ENCODE peak calls at places on chromosomes 13 and 19, in six cellular contexts. One of them, this sample, is unnamed.

GRCh38 chr19:45079063-45079910 is at the start of gene GEMIN7:
- DNase-seq in H9: peak
- DNase-seq in CD4-positive, alpha-beta memory T cell: peak
- DNase-seq in psoas muscle: peak
- DNase-seq in cardiac muscle cell: peak
- DNase-seq in coronary artery: no peak
- DNase-seq in this sample: peak

GRCh38 chr19:48842744-48843162 is 6.5 kb upstream of the HSD17B14 start:
- DNase-seq in H9: peak
- DNase-seq in CD4-positive, alpha-beta memory T cell: peak
- DNase-seq in psoas muscle: no peak
- DNase-seq in cardiac muscle cell: peak
- DNase-seq in coronary artery: no peak
- DNase-seq in this sample: no peak

GRCh38 chr13:49351871-49352270 is 92.0 kb downstream of the CAB39L start:
- DNase-seq in H9: no peak
- DNase-seq in CD4-positive, alpha-beta memory T cell: no peak
- DNase-seq in psoas muscle: no peak
- DNase-seq in cardiac muscle cell: no peak
- DNase-seq in coronary artery: no peak
- DNase-seq in this sample: no peak

GRCh38 chr19:7006305-7006704 is 14.9 kb downstream of the MBD3L2B start:
- DNase-seq in H9: no peak
- DNase-seq in CD4-positive, alpha-beta memory T cell: no peak
- DNase-seq in psoas muscle: no peak
- DNase-seq in cardiac muscle cell: no peak
- DNase-seq in coronary artery: no peak
- DNase-seq in this sample: no peak

GRCh38 chr19:51093066-51093465 is 10.4 kb upstream of the KLK14 start:
- DNase-seq in H9: no peak
- DNase-seq in CD4-positive, alpha-beta memory T cell: no peak
- DNase-seq in psoas muscle: no peak
- DNase-seq in cardiac muscle cell: no peak
- DNase-seq in coronary artery: no peak
- DNase-seq in this sample: no peak

GRCh38 chr19:32018014-32018413 is 327.4 kb upstream of the ZNF507 start:
- DNase-seq in H9: no peak
- DNase-seq in CD4-positive, alpha-beta memory T cell: no peak
- DNase-seq in psoas muscle: no peak
- DNase-seq in cardiac muscle cell: peak
- DNase-seq in coronary artery: no peak
- DNase-seq in this sample: no peak

GRCh38 chr19:39139305-39140194 is 14.0 kb downstream of the PAK4 start:
- DNase-seq in H9: peak
- DNase-seq in CD4-positive, alpha-beta memory T cell: no peak
- DNase-seq in psoas muscle: no peak
- DNase-seq in cardiac muscle cell: peak
- DNase-seq in coronary artery: no peak
- DNase-seq in this sample: no peak

GRCh38 chr19:50383307-50383851 is 768 bp upstream of the POLD1 start:
- DNase-seq in H9: peak
- DNase-seq in CD4-positive, alpha-beta memory T cell: no peak
- DNase-seq in psoas muscle: no peak
- DNase-seq in cardiac muscle cell: no peak
- DNase-seq in coronary artery: no peak
- DNase-seq in this sample: no peak

GRCh38 chr19:407501-408440 is 1.2 kb downstream of the C2CD4C start:
- DNase-seq in H9: peak
- DNase-seq in CD4-positive, alpha-beta memory T cell: no peak
- DNase-seq in psoas muscle: peak
- DNase-seq in cardiac muscle cell: no peak
- DNase-seq in coronary artery: no peak
- DNase-seq in this sample: no peak

GRCh38 chr13:86425127-86425526 is 625.9 kb upstream of the SLITRK6 start:
- DNase-seq in H9: no peak
- DNase-seq in CD4-positive, alpha-beta memory T cell: no peak
- DNase-seq in psoas muscle: no peak
- DNase-seq in cardiac muscle cell: no peak
- DNase-seq in coronary artery: no peak
- DNase-seq in this sample: no peak

GRCh38 chr19:17327068-17327653 is 7.5 kb downstream of the ANO8 start:
- DNase-seq in H9: no peak
- DNase-seq in CD4-positive, alpha-beta memory T cell: no peak
- DNase-seq in psoas muscle: no peak
- DNase-seq in cardiac muscle cell: no peak
- DNase-seq in coronary artery: no peak
- DNase-seq in this sample: no peak

GRCh38 chr19:32165750-32166149 is 179.7 kb upstream of the ZNF507 start:
- DNase-seq in H9: no peak
- DNase-seq in CD4-positive, alpha-beta memory T cell: no peak
- DNase-seq in psoas muscle: no peak
- DNase-seq in cardiac muscle cell: no peak
- DNase-seq in coronary artery: no peak
- DNase-seq in this sample: no peak

GRCh38 chr13:74118328-74118727 is 15.9 kb downstream of the KLF12 start:
- DNase-seq in H9: no peak
- DNase-seq in CD4-positive, alpha-beta memory T cell: no peak
- DNase-seq in psoas muscle: no peak
- DNase-seq in cardiac muscle cell: no peak
- DNase-seq in coronary artery: no peak
- DNase-seq in this sample: no peak

GRCh38 chr19:54677217-54677616 is 14.4 kb downstream of the LILRB4 start:
- DNase-seq in H9: no peak
- DNase-seq in CD4-positive, alpha-beta memory T cell: no peak
- DNase-seq in psoas muscle: no peak
- DNase-seq in cardiac muscle cell: no peak
- DNase-seq in coronary artery: no peak
- DNase-seq in this sample: no peak

GRCh38 chr19:35442091-35442490 is 6.0 kb upstream of the FFAR2 start:
- DNase-seq in H9: no peak
- DNase-seq in CD4-positive, alpha-beta memory T cell: no peak
- DNase-seq in psoas muscle: peak
- DNase-seq in cardiac muscle cell: no peak
- DNase-seq in coronary artery: no peak
- DNase-seq in this sample: no peak

GRCh38 chr13:83878691-83879410 is 3.4 kb downstream of the SLITRK1 start:
- DNase-seq in H9: peak
- DNase-seq in CD4-positive, alpha-beta memory T cell: no peak
- DNase-seq in psoas muscle: no peak
- DNase-seq in cardiac muscle cell: no peak
- DNase-seq in coronary artery: no peak
- DNase-seq in this sample: peak

DNA sequence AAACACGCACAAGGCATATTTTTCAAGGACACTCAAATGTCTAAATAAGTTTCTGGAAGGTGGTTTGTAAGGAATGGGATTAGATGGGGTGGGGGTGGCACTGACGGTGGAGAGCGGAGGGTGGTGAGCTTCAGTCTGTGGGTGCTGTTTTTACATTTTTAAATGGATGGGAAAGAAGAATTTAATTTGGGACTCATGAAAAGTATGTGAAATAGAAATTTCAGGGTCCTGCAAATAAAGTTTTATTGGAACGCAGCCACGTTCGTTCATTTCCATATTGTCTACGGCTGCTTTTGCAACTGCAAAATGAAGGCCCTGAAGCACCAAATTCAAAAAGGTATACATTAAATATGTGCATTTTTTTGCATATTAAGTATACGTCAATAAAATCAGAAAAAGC is 9.9 kb downstream of the KANK2 start:
- DNase-seq in H9: no peak
- DNase-seq in CD4-positive, alpha-beta memory T cell: no peak
- DNase-seq in psoas muscle: no peak
- DNase-seq in cardiac muscle cell: no peak
- DNase-seq in coronary artery: no peak
- DNase-seq in this sample: no peak
- H3K27ac ChIP-seq in H9: no peak
- H3K27ac ChIP-seq in CD4-positive, alpha-beta memory T cell: no peak
- H3K27ac ChIP-seq in psoas muscle: no peak
- H3K27ac ChIP-seq in cardiac muscle cell: no peak
- H3K27ac ChIP-seq in coronary artery: peak
- H3K27ac ChIP-seq in this sample: no peak

GRCh38 chr13:76885203-76886004 is 801 bp downstream of the KCTD12 start:
- DNase-seq in H9: peak
- DNase-seq in CD4-positive, alpha-beta memory T cell: peak
- DNase-seq in psoas muscle: peak
- DNase-seq in cardiac muscle cell: peak
- DNase-seq in coronary artery: peak
- DNase-seq in this sample: no peak
- H3K27ac ChIP-seq in H9: no peak
- H3K27ac ChIP-seq in CD4-positive, alpha-beta memory T cell: peak
- H3K27ac ChIP-seq in psoas muscle: peak
- H3K27ac ChIP-seq in cardiac muscle cell: peak
- H3K27ac ChIP-seq in coronary artery: peak
- H3K27ac ChIP-seq in this sample: peak

DNA sequence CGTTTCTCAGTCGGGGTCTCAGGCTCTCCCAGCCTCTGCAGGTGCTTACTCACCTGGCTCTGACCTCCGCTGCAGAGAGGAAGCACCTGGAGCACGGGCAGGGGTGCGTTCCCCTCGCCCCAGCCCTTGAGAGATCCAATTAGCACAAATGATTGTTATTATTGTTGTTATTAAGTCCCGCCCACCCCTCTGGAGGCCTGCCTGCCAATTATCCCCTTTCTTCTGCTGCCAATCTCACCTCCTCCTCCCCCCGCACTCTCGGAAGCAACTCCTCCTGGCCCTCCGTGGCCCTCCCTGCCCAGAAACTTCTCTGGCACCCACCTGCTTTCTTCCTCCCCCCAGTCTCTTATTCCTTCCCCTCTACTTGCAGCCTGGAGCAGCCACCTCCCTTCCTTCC is 8.8 kb downstream of the ZNF787 start:
- DNase-seq in H9: no peak
- DNase-seq in CD4-positive, alpha-beta memory T cell: no peak
- DNase-seq in psoas muscle: no peak
- DNase-seq in cardiac muscle cell: no peak
- DNase-seq in coronary artery: no peak
- DNase-seq in this sample: no peak
- H3K27ac ChIP-seq in H9: no peak
- H3K27ac ChIP-seq in CD4-positive, alpha-beta memory T cell: no peak
- H3K27ac ChIP-seq in psoas muscle: peak
- H3K27ac ChIP-seq in cardiac muscle cell: peak
- H3K27ac ChIP-seq in coronary artery: no peak
- H3K27ac ChIP-seq in this sample: no peak

GRCh38 chr13:95707035-95707434 is 30.1 kb downstream of the DNAJC3 start:
- DNase-seq in H9: no peak
- DNase-seq in CD4-positive, alpha-beta memory T cell: no peak
- DNase-seq in psoas muscle: no peak
- DNase-seq in cardiac muscle cell: no peak
- DNase-seq in coronary artery: no peak
- DNase-seq in this sample: no peak
- H3K27ac ChIP-seq in H9: no peak
- H3K27ac ChIP-seq in CD4-positive, alpha-beta memory T cell: no peak
- H3K27ac ChIP-seq in psoas muscle: no peak
- H3K27ac ChIP-seq in cardiac muscle cell: no peak
- H3K27ac ChIP-seq in coronary artery: no peak
- H3K27ac ChIP-seq in this sample: no peak

GRCh38 chr13:40772765-40773473 is 1.9 kb upstream of the MRPS31 start:
- DNase-seq in H9: no peak
- DNase-seq in CD4-positive, alpha-beta memory T cell: no peak
- DNase-seq in psoas muscle: no peak
- DNase-seq in cardiac muscle cell: no peak
- DNase-seq in coronary artery: no peak
- DNase-seq in this sample: no peak
- H3K27ac ChIP-seq in H9: no peak
- H3K27ac ChIP-seq in CD4-positive, alpha-beta memory T cell: no peak
- H3K27ac ChIP-seq in psoas muscle: no peak
- H3K27ac ChIP-seq in cardiac muscle cell: no peak
- H3K27ac ChIP-seq in coronary artery: no peak
- H3K27ac ChIP-seq in this sample: no peak

DNA sequence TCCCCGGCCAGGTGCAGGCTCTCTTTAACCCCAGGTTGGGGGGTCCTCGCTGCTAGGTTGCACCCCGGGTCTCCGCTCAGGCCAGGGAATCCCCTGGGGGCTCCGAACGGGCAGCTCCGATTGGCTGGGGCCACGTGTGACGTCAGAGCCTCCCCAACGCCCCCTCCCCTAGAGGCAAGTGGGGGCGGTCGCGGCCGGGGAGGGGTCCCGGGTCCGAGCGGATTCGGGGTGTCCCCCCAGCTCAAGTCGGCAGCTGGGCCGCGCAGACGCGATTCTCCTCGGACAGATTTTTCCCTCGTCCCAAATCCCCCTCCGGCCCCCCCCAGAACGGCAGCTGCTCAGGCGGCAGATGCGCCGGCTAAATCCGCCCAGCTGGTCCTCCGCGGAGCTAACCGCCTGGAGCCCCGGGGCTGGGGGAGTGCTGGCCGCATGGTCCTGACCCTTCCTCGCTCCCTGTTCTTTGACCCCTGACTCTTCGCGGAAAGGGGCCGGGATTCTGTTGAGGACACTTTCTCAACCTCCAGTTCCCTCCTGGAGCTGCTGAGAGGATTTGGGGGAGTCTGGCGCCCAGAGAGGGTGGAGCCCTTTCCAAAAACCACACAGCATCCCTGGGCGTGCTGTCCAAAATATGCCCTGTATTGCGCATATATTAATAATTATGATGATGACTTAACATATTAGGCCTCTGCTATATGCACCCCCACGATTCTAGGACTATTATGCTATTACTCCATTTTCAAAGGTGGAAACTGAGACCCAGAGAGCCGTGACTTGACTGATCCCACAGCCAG is 25.4 kb upstream of the SEMA6B start:
- DNase-seq in H9: no peak
- DNase-seq in CD4-positive, alpha-beta memory T cell: no peak
- DNase-seq in psoas muscle: no peak
- DNase-seq in cardiac muscle cell: peak
- DNase-seq in coronary artery: no peak
- DNase-seq in this sample: no peak
- H3K27ac ChIP-seq in H9: no peak
- H3K27ac ChIP-seq in CD4-positive, alpha-beta memory T cell: no peak
- H3K27ac ChIP-seq in psoas muscle: no peak
- H3K27ac ChIP-seq in cardiac muscle cell: no peak
- H3K27ac ChIP-seq in coronary artery: no peak
- H3K27ac ChIP-seq in this sample: no peak

DNA sequence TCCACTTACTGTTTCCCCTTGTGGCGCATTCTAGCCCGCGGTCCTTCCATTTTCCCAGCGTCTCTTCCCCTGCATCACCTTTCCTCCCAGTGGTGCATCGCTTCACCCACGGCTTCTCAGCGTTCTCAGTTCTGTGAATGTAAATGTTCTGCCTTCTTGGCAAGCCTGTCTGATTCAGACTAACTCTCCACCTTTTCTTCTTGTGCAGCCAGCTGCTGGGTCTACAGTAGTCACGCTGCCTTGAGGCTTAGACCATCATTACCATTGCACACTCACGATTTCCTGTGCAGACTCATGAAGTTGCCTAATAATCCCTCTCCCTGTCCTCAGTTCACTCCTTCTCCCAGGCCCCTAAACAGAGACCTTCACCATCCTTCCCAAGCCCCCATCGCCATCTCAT is 75.0 kb downstream of the DHRS12 start:
- DNase-seq in H9: no peak
- DNase-seq in CD4-positive, alpha-beta memory T cell: no peak
- DNase-seq in psoas muscle: no peak
- DNase-seq in cardiac muscle cell: peak
- DNase-seq in coronary artery: no peak
- DNase-seq in this sample: no peak
- H3K27ac ChIP-seq in H9: no peak
- H3K27ac ChIP-seq in CD4-positive, alpha-beta memory T cell: no peak
- H3K27ac ChIP-seq in psoas muscle: no peak
- H3K27ac ChIP-seq in cardiac muscle cell: no peak
- H3K27ac ChIP-seq in coronary artery: peak
- H3K27ac ChIP-seq in this sample: no peak

This sample was measured in substantia nigra.